ENCODE peak calls at places on chromosomes 7 and 10, in five cellular contexts. D is upper lobe of left lung, A is aorta, M is left ventricle myocardium inferior, O is H1. S is an unnamed sample. For H3K4me1, the result is how much of the 10 kb centered on the place peaks cover.

GRCh38 chr7:36788814-36789470 is 64.6 kb upstream of the AOAH start:
- DNase-seq in D (no peak), A (no peak), M (no peak), O (no peak), S (no peak)

GRCh38 chr10:72243822-72244437 is 27.9 kb upstream of the ASCC1 start:
- DNase-seq in D (peak), A (peak), M (peak), O (no peak), S (peak)

GRCh38 chr7:127879436-127879835 is 151.8 kb downstream of the LRRC4 start:
- DNase-seq in D (no peak), A (no peak), M (no peak), O (no peak), S (no peak)

GRCh38 chr10:2589226-2589625 is 478.1 kb upstream of the PFKP start:
- DNase-seq in D (no peak), A (no peak), M (no peak), O (no peak), S (no peak)

GRCh38 chr10:112137381-112137987 is 46.1 kb downstream of the GPAM start:
- DNase-seq in D (peak), A (peak), M (peak), O (peak), S (peak)

GRCh38 chr7:151275813-151276577 is 27.5 kb upstream of the SMARCD3 start:
- DNase-seq in D (peak), A (no peak), M (no peak), O (no peak), S (no peak)

GRCh38 chr7:54841772-54842707 is 83.0 kb upstream of the SEC61G start:
- DNase-seq in D (peak), A (peak), M (peak), O (no peak), S (peak)

GRCh38 chr10:26481914-26482550 is 43.9 kb downstream of the APBB1IP start:
- DNase-seq in D (peak), A (no peak), M (no peak), O (no peak), S (no peak)

GRCh38 chr10:46520941-46521340 is 35.5 kb downstream of the GPRIN2 start:
- DNase-seq in D (peak), A (peak), M (peak), O (no peak), S (peak)

GRCh38 chr10:5603091-5603847 is 63.1 kb downstream of the ASB13 start:
- DNase-seq in D (no peak), A (peak), M (no peak), O (no peak), S (peak)

GRCh38 chr7:106947244-106947728 is 82.2 kb downstream of the PIK3CG start:
- DNase-seq in D (peak), A (no peak), M (no peak), O (peak), S (no peak)

GRCh38 chr7:18290865-18291264 is 204.7 kb upstream of the HDAC9 start:
- DNase-seq in D (no peak), A (no peak), M (no peak), O (no peak), S (no peak)
- H3K4me1 ChIP-seq in D (under half), A (under half), M (under half), O (under half), S (under half)

GRCh38 chr10:119654540-119654939 is 3.4 kb downstream of the BAG3 start:
- DNase-seq in D (peak), A (peak), M (peak), O (no peak), S (peak)
- H3K4me3 ChIP-seq in D (peak), A (no peak), M (peak), O (no peak), S (peak)

GRCh38 chr10:89367529-89367928 is 10.3 kb upstream of the IFIT1B start:
- DNase-seq in D (no peak), A (no peak), M (no peak), O (no peak), S (no peak)
- H3K27ac ChIP-seq in D (no peak), A (peak), M (peak), O (no peak), S (no peak)

DNA sequence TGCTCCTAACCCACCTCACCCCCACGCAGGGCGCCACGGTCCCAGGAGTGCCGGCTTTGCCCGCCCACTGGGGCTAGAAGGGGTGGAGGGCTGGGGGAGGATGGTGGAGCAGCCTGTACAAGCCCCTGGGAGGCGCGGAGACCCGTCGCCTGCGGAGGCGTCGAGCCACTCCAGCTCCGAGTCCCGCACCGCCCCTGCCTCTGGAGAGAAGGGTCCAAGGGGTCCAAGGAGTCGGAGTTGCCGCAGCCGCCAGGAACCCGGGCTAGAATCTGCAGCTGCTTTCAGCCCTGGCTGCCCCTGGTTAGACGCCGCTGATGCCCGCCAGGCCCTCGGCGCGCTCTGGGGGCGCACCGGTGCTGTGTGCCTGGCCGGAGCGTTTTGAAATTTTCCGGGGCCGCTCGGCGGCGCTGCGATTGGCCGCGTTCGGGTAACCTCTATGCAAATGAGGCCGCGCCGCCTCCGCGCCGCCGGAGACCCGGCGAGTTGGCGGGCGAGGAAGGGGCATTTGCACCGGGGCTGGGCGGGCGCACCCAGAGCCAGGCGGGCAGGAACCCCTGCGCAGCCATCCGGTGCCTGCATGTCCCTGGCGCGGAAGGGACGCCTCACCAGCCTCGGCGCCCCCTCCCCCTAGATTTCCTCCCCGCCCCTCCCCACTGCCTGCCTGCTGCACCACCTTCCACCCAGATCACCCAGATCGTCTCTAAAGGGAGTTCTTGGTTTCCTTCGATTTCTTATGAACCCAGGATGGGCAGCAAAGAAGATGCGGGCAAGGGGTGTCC is at the start of gene HMX2:
- DNase-seq in D (no peak), A (no peak), M (no peak), O (no peak), S (no peak)
- H3K4me1 ChIP-seq in D (under half), A (under half), M (half or more), O (under half), S (under half)

GRCh38 chr7:40916811-40917210 is 782.0 kb downstream of the SUGCT start:
- DNase-seq in D (no peak), A (no peak), M (no peak), O (no peak), S (no peak)

GRCh38 chr7:40915061-40915460 is 780.3 kb downstream of the SUGCT start:
- DNase-seq in D (no peak), A (no peak), M (no peak), O (no peak), S (no peak)

GRCh38 chr7:40922316-40922670 is 780.6 kb downstream of the INHBA start:
- DNase-seq in D (no peak), A (no peak), M (no peak), O (no peak), S (no peak)

GRCh38 chr7:40921589-40922315 is 781.1 kb downstream of the INHBA start:
- DNase-seq in D (no peak), A (no peak), M (no peak), O (no peak), S (no peak)

DNA sequence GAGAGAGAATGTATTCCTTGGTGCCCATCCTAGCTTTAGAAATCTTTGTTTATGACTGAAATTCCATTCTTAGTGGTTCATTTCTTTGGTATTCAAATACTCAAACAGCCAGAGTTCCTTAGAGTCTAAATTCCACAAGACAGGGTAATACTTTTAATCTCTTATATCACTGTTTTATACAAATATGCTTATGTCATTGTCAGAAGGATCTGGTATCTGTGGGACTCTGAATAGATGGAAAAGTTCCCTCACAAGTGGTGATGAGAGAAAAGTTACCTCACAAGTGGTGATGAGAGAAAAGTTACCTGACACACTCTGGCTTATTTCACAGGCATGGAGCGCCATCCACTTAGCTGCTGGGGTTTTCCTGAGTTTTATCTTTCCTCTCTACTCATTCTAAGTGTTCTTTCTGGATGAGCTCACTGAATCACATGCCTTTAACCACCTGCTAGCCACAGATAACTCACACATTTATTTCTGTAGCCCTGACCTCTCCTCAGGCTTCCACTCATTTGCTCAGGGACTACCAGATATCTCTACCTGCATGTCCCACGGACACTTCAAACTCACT is 784.0 kb downstream of the SUGCT start:
- DNase-seq in D (no peak), A (no peak), M (no peak), O (no peak), S (no peak)
- H3K4me3 ChIP-seq in D (no peak), A (no peak), M (no peak), O (no peak), S (no peak)

GRCh38 chr10:63698815-63699205 is 177.6 kb downstream of the REEP3 start:
- DNase-seq in D (no peak), A (no peak), M (no peak), O (no peak), S (no peak)

GRCh38 chr10:63700209-63700934 is 179.2 kb downstream of the REEP3 start:
- DNase-seq in D (peak), A (peak), M (no peak), O (no peak), S (no peak)

GRCh38 chr10:63702107-63702506 is 180.9 kb downstream of the REEP3 start:
- DNase-seq in D (no peak), A (no peak), M (no peak), O (no peak), S (no peak)

GRCh38 chr10:63699785-63700184 is 178.6 kb downstream of the REEP3 start:
- DNase-seq in D (no peak), A (peak), M (no peak), O (no peak), S (no peak)

GRCh38 chr10:63700935-63701263 is 179.7 kb downstream of the REEP3 start:
- DNase-seq in D (no peak), A (no peak), M (no peak), O (no peak), S (no peak)
- H3K27ac ChIP-seq in D (peak), A (no peak), M (peak), O (no peak), S (peak)

DNA sequence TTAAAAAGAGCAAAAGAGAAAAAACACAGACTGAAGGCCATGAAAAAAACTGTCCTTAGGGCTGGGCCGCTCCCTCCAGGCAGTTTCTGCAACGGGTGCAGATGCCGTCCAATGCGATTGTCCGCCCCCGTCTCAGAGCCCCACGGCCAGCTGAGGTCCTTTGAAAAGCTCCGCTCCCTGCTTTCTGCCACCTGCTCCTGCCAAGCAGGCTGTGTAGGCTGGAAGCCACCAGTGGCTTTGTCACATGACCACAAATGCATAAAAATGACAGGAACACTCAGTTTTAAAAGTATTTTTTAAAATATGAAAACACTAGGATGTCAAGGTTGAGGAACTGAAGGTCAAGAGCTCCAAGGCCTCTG is 71.7 kb downstream of the AMZ1 start:
- DNase-seq in D (no peak), A (no peak), M (no peak), O (no peak), S (no peak)
- H3K4me1 ChIP-seq in D (half or more), A (under half), M (half or more), O (under half), S (half or more)

S was measured in lower lobe of right lung.